ENCODE peak calls at places on chromosomes 6 and 20, in four cellular contexts. One of them, this sample, is unnamed. For H3F3A, the result is how much of the 10 kb centered on the place peaks cover.

GRCh38 chr6:160042014-160042773 is 73.3 kb downstream of the IGF2R start:
- DNase-seq in GM23248: peak
- DNase-seq in neural progenitor cell: no peak
- DNase-seq in GM23338: no peak
- DNase-seq in this sample: no peak

GRCh38 chr6:163501022-163501421 is 86.5 kb downstream of the QKI start:
- DNase-seq in GM23338: no peak
- DNase-seq in GM23248: peak
- DNase-seq in neural progenitor cell: no peak
- DNase-seq in this sample: no peak

GRCh38 chr6:40340196-40340595 is 247.0 kb downstream of the LRFN2 start:
- DNase-seq in neural progenitor cell: no peak
- DNase-seq in GM23338: no peak
- DNase-seq in GM23248: no peak
- DNase-seq in this sample: no peak

GRCh38 chr6:168188310-168188973 is 109.4 kb upstream of the FRMD1 start:
- DNase-seq in neural progenitor cell: no peak
- DNase-seq in GM23338: no peak
- DNase-seq in GM23248: no peak
- DNase-seq in this sample: no peak

GRCh38 chr6:52574709-52575489 is 2.0 kb downstream of the TRAM2 start:
- DNase-seq in neural progenitor cell: no peak
- DNase-seq in GM23338: no peak
- DNase-seq in GM23248: peak
- DNase-seq in this sample: no peak

GRCh38 chr20:51507357-51508036 is 35.0 kb downstream of the NFATC2 start:
- DNase-seq in GM23248: no peak
- DNase-seq in neural progenitor cell: no peak
- DNase-seq in GM23338: no peak
- DNase-seq in this sample: no peak

GRCh38 chr6:26122793-26123674 is 35.8 kb downstream of the HFE start:
- DNase-seq in GM23248: peak
- DNase-seq in neural progenitor cell: peak
- DNase-seq in GM23338: peak
- DNase-seq in this sample: peak

GRCh38 chr20:33667245-33668086 is 723 bp downstream of the ACTL10 start:
- DNase-seq in GM23248: no peak
- DNase-seq in neural progenitor cell: no peak
- DNase-seq in GM23338: no peak
- DNase-seq in this sample: peak

GRCh38 chr6:17115251-17116089 is 13.6 kb downstream of the STMND1 start:
- DNase-seq in GM23248: peak
- DNase-seq in GM23338: no peak
- DNase-seq in neural progenitor cell: no peak
- DNase-seq in this sample: peak

GRCh38 chr20:61806995-61807394 is 258.7 kb downstream of the TAF4 start:
- DNase-seq in neural progenitor cell: no peak
- DNase-seq in GM23338: no peak
- DNase-seq in GM23248: no peak
- DNase-seq in this sample: no peak

GRCh38 chr6:52310932-52311331 is 26.4 kb upstream of the MCM3 start:
- DNase-seq in neural progenitor cell: no peak
- DNase-seq in GM23338: no peak
- DNase-seq in GM23248: no peak
- DNase-seq in this sample: no peak

GRCh38 chr20:12886618-12887363 is 122.0 kb upstream of the SPTLC3 start:
- DNase-seq in GM23338: no peak
- DNase-seq in GM23248: no peak
- DNase-seq in neural progenitor cell: no peak
- DNase-seq in this sample: no peak

GRCh38 chr20:16803965-16804792 is 56.0 kb downstream of the OTOR start:
- DNase-seq in neural progenitor cell: peak
- DNase-seq in GM23338: peak
- DNase-seq in GM23248: peak
- DNase-seq in this sample: no peak

GRCh38 chr6:83429857-83430605 is 820 bp downstream of the ME1 start:
- DNase-seq in GM23248: peak
- DNase-seq in GM23338: peak
- DNase-seq in neural progenitor cell: peak
- DNase-seq in this sample: peak

GRCh38 chr6:42923656-42924055 is 5.6 kb upstream of the CNPY3 start:
- DNase-seq in GM23248: peak
- DNase-seq in GM23338: no peak
- DNase-seq in neural progenitor cell: no peak
- DNase-seq in this sample: no peak

GRCh38 chr6:117907600-117908245 is 659 bp downstream of the SLC35F1 start:
- DNase-seq in GM23248: peak
- DNase-seq in neural progenitor cell: peak
- DNase-seq in GM23338: peak
- DNase-seq in this sample: no peak

GRCh38 chr20:37564388-37565133 is 36.9 kb upstream of the BLCAP start:
- DNase-seq in neural progenitor cell: peak
- DNase-seq in GM23338: peak
- DNase-seq in GM23248: peak
- DNase-seq in this sample: no peak

GRCh38 chr6:19320066-19320465 is 517.1 kb upstream of the ID4 start:
- DNase-seq in neural progenitor cell: peak
- DNase-seq in GM23248: no peak
- DNase-seq in GM23338: no peak
- DNase-seq in this sample: no peak

GRCh38 chr6:167826230-167827061 is at the start of gene AFDN:
- DNase-seq in GM23248: peak
- DNase-seq in neural progenitor cell: peak
- DNase-seq in GM23338: peak
- DNase-seq in this sample: peak

GRCh38 chr20:16020971-16021370 is 552.3 kb downstream of the KIF16B start:
- DNase-seq in GM23248: peak
- DNase-seq in neural progenitor cell: no peak
- DNase-seq in GM23338: no peak
- DNase-seq in this sample: peak

GRCh38 chr6:147135211-147135672 is 69.0 kb upstream of the STXBP5 start:
- DNase-seq in GM23338: peak
- DNase-seq in GM23248: peak
- DNase-seq in neural progenitor cell: no peak
- DNase-seq in this sample: no peak

GRCh38 chr6:133983099-133983939 is 30.3 kb downstream of the TBPL1 start:
- DNase-seq in GM23338: no peak
- DNase-seq in GM23248: no peak
- DNase-seq in neural progenitor cell: peak
- DNase-seq in this sample: peak

GRCh38 chr6:127514396-127515227 is 4.5 kb downstream of the MTCL3 start:
- DNase-seq in GM23248: peak
- DNase-seq in GM23338: peak
- DNase-seq in neural progenitor cell: peak
- DNase-seq in this sample: peak

GRCh38 chr6:7787137-7787575 is 61.3 kb downstream of the BMP6 start:
- DNase-seq in GM23338: no peak
- DNase-seq in GM23248: peak
- DNase-seq in neural progenitor cell: no peak
- DNase-seq in this sample: no peak

DNA sequence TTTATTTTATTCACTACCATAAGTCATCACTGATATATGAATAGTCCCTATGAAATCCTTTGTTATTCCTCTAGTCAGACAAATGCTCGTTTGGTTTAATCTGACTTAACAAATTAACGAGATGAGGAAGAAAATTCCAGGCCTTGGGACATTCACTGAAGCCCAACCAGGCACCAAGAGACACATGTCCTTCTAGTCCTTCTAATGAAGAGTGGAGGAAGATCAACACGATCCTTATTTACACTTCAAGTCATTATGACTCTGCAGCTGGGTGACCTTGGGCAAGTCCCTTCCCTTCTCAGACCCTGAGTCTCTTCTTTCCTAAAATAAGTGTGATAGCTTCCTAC is 117.5 kb downstream of the CEBPB start:
- DNase-seq in GM23338: no peak
- DNase-seq in neural progenitor cell: no peak
- DNase-seq in GM23248: peak
- DNase-seq in this sample: no peak
- H3K27ac ChIP-seq in GM23338: no peak
- H3K27ac ChIP-seq in neural progenitor cell: no peak
- H3K27ac ChIP-seq in GM23248: peak
- H3K27ac ChIP-seq in this sample: peak

DNA sequence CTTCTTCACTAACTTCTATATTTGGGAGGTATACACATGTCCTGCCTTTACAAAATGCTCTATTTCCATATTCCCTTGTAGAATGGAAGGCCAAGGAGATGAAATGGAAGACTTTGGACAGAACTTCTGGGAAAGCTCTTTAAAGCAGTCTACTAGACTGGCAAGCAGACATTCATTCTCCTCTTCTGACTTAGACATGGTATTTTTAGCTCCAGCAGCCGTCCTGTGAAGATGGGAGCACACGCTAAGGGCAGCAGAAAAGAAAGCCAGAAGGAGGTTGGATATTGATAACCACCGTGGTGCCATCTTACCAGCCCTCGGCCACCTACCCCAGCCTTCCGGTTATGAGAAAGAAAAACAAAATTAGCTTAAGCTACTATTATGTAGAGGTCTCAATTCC is 70.1 kb upstream of the E2F3 start:
- DNase-seq in GM23248: no peak
- DNase-seq in GM23338: no peak
- DNase-seq in neural progenitor cell: no peak
- DNase-seq in this sample: no peak
- H3K4me3 ChIP-seq in GM23248: no peak
- H3K4me3 ChIP-seq in GM23338: no peak
- H3K4me3 ChIP-seq in neural progenitor cell: no peak
- H3K4me3 ChIP-seq in this sample: no peak

GRCh38 chr6:33926451-33926850 is 122.6 kb upstream of the MLN start:
- DNase-seq in GM23248: peak
- DNase-seq in GM23338: peak
- DNase-seq in neural progenitor cell: peak
- DNase-seq in this sample: no peak
- H3F3A ChIP-seq in GM23248: under half
- H3F3A ChIP-seq in GM23338: under half
- H3F3A ChIP-seq in neural progenitor cell: under half
- H3F3A ChIP-seq in this sample: under half

DNA sequence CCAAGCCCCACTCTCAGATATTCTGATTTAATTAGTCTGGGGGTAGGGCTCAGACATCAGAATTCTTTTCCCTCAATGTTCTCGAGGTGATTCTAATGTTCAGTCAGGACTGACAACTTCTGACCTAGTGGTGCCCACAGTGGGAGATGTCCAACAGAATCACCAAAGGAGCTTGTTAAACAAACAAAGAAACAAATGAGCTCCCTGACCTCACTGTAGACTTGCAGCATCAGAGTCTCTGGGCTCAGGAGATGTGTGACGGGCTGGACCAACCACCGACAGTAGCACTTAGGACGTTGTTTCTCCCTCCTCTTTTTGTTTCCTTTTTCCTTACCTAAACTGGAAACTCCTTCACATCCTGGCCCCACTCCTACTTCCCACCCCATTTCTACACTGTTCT is 49.3 kb downstream of the CLIC5 start:
- DNase-seq in GM23248: no peak
- DNase-seq in GM23338: no peak
- DNase-seq in neural progenitor cell: no peak
- DNase-seq in this sample: no peak
- H3K27ac ChIP-seq in GM23248: no peak
- H3K27ac ChIP-seq in GM23338: no peak
- H3K27ac ChIP-seq in neural progenitor cell: no peak
- H3K27ac ChIP-seq in this sample: no peak

This sample was measured in PC-9.